ENCODE peak calls at places on chromosomes 13 and 19, in nine cellular contexts. V is activated effector memory CD4-positive, alpha-beta T cell treated with anti-CD3 and anti-CD28 coated beads, Interleukin-2, amount 50 U/mL, for 16 hours; M is glutamatergic neuron; F is activated gamma-delta T cell treated with Interleukin-2 at 50 U/mL for 16 hours; H is effector memory CD4-positive, alpha-beta T cell; O is GM06990; X is activated CD4-positive, alpha-beta T cell treated with anti-CD3 and anti-CD28 coated beads for 24 hours; A is H1; W is heart left ventricle. C is an unnamed sample.
A peak's percentile ranks its signal among the peaks of the same experiment; 100 is the strongest.

GRCh38 chr13:45206340-45206739 is 5.5 kb upstream of the KCTD4 start:
- DNase-seq in V (no peak), M (no peak), F (no peak), H (no peak), O (peak; percentile 69), X (no peak), A (no peak), W (no peak), C (peak; percentile 21)

GRCh38 chr13:40644838-40645620 is 21.4 kb downstream of the FOXO1 start:
- DNase-seq in V (no peak), M (no peak), F (no peak), H (no peak), O (no peak), X (no peak), A (no peak), W (no peak), C (no peak)

GRCh38 chr19:48837081-48837524 is 812 bp upstream of the HSD17B14 start:
- DNase-seq in V (peak; percentile 90), M (peak; percentile 85), F (peak; percentile 82), H (peak; percentile 62), O (peak; percentile 80), X (peak; percentile 44), A (peak; percentile 94), W (peak; percentile 86), C (peak; percentile 67)

GRCh38 chr19:48735031-48735615 is 5.3 kb downstream of the RASIP1 start:
- DNase-seq in V (no peak), M (peak; percentile 88), F (no peak), H (no peak), O (no peak), X (no peak), A (peak; percentile 88), W (no peak), C (no peak)

GRCh38 chr13:79531542-79532239 is 50.7 kb downstream of the NDFIP2 start:
- DNase-seq in V (no peak), M (no peak), F (no peak), H (no peak), O (no peak), X (no peak), A (no peak), W (no peak), C (no peak)

GRCh38 chr13:90867336-90867683 is 480.2 kb upstream of the MIR17HG start:
- DNase-seq in V (no peak), M (peak; percentile 83), F (no peak), H (no peak), O (peak; percentile 1), X (no peak), A (peak; percentile 80), W (peak; percentile 42), C (peak; percentile 24)

GRCh38 chr13:110216403-110217041 is 90.4 kb downstream of the COL4A1 start:
- DNase-seq in V (no peak), M (no peak), F (no peak), H (no peak), O (no peak), X (no peak), A (no peak), W (peak; percentile 37), C (no peak)

GRCh38 chr13:114234266-114234644 is 442 bp upstream of the CDC16 start:
- DNase-seq in V (no peak), M (no peak), F (no peak), H (no peak), O (no peak), X (no peak), A (no peak), W (no peak), C (no peak)

GRCh38 chr13:113184568-113185440 is 23.7 kb downstream of the PCID2 start:
- DNase-seq in V (peak; percentile 76), M (no peak), F (peak; percentile 59), H (no peak), O (no peak), X (no peak), A (no peak), W (no peak), C (no peak)

GRCh38 chr13:100209857-100210580 is 121.1 kb downstream of the PCCA start:
- DNase-seq in V (no peak), M (no peak), F (no peak), H (no peak), O (no peak), X (no peak), A (no peak), W (no peak), C (no peak)

GRCh38 chr19:42424712-42425131 is 2.5 kb downstream of the LIPE start:
- DNase-seq in V (no peak), M (no peak), F (no peak), H (no peak), O (no peak), X (no peak), A (peak; percentile 63), W (no peak), C (no peak)

GRCh38 chr19:10182847-10183246 is 11.9 kb downstream of the DNMT1 start:
- DNase-seq in V (no peak), M (no peak), F (no peak), H (no peak), O (no peak), X (no peak), A (no peak), W (no peak), C (no peak)

GRCh38 chr19:40716031-40716654 is 543 bp downstream of the COQ8B start:
- DNase-seq in V (peak; percentile 87), M (no peak), F (peak; percentile 71), H (peak; percentile 60), O (peak; percentile 68), X (peak; percentile 69), A (peak; percentile 49), W (no peak), C (peak; percentile 26)

GRCh38 chr13:80497439-80497838 is 156.5 kb upstream of the SPRY2 start:
- DNase-seq in V (no peak), M (no peak), F (no peak), H (no peak), O (no peak), X (no peak), A (no peak), W (no peak), C (no peak)